ENCODE peak calls at places on chromosomes 13 and 19, in four cellular contexts. J is cardiac muscle cell, R is pancreas, B is OCI-LY7. X is an unnamed sample.

GRCh38 chr19:49097453-49098288 is 12.4 kb downstream of the SNRNP70 start:
- DNase-seq in J (peak; percentile 82), R (peak; percentile 82), B (peak; percentile 80), X (peak; percentile 72)

GRCh38 chr19:6458695-6459355 is 767 bp downstream of the SLC25A23 start:
- DNase-seq in J (no peak), R (no peak), B (peak; percentile 27), X (peak; percentile 41)

GRCh38 chr13:64377606-64378005 is 2852.5 kb downstream of the PCDH9 start:
- DNase-seq in J (no peak), R (no peak), B (no peak), X (no peak)

GRCh38 chr19:12695090-12695489 is 1.3 kb downstream of the FBXW9 start:
- DNase-seq in J (no peak), R (no peak), B (no peak), X (no peak)

GRCh38 chr13:24692541-24692940 is 12.3 kb downstream of the ATP12A start:
- DNase-seq in J (peak; percentile 82), R (no peak), B (no peak), X (no peak)

GRCh38 chr19:53094749-53095575 is 8.3 kb downstream of the ZNF160 start:
- DNase-seq in J (no peak), R (no peak), B (no peak), X (no peak)

GRCh38 chr13:78194904-78195639 is 276.4 kb upstream of the EDNRB start:
- DNase-seq in J (peak; percentile 0), R (no peak), B (no peak), X (no peak)

GRCh38 chr13:47481521-47481920 is 519.6 kb downstream of the SUCLA2 start:
- DNase-seq in J (no peak), R (no peak), B (no peak), X (no peak)

GRCh38 chr13:76707360-76707759 is 178.8 kb downstream of the KCTD12 start:
- DNase-seq in J (peak; percentile 54), R (no peak), B (no peak), X (no peak)

GRCh38 chr19:13002389-13002898 is 7.2 kb downstream of the NFIX start:
- DNase-seq in J (no peak), R (no peak), B (no peak), X (no peak)

GRCh38 chr13:111489301-111489700 is 168.9 kb downstream of the TEX29 start:
- DNase-seq in J (no peak), R (no peak), B (no peak), X (no peak)

GRCh38 chr13:51006067-51006800 is 96.6 kb downstream of the RNASEH2B start:
- DNase-seq in J (peak; percentile 9), R (no peak), B (no peak), X (no peak)

GRCh38 chr13:100588350-100589177 is at the start of gene GGACT:
- DNase-seq in J (peak; percentile 79), R (peak; percentile 90), B (peak; percentile 72), X (peak; percentile 64)

GRCh38 chr19:6097911-6098310 is 12.4 kb downstream of the RFX2 start:
- DNase-seq in J (no peak), R (no peak), B (no peak), X (no peak)

GRCh38 chr13:108082481-108082880 is 132.9 kb downstream of the LIG4 start:
- DNase-seq in J (no peak), R (no peak), B (no peak), X (no peak)

GRCh38 chr19:51098366-51099069 is 9.7 kb downstream of the CTU1 start:
- DNase-seq in J (peak; percentile 69), R (no peak), B (no peak), X (peak; percentile 56)

GRCh38 chr19:679418-680286 is 3.5 kb downstream of the FSTL3 start:
- DNase-seq in J (peak; percentile 89), R (peak; percentile 92), B (peak; percentile 54), X (peak; percentile 78)

GRCh38 chr19:14158276-14159023 is 22.1 kb upstream of the ASF1B start:
- DNase-seq in J (no peak), R (no peak), B (no peak), X (no peak)

GRCh38 chr13:43878897-43879322 is 630 bp downstream of the CCDC122 start:
- DNase-seq in J (peak; percentile 81), R (peak; percentile 83), B (peak; percentile 33), X (peak; percentile 57)

GRCh38 chr13:47287291-47287751 is 390.5 kb upstream of the HTR2A start:
- DNase-seq in J (no peak), R (no peak), B (no peak), X (no peak)

GRCh38 chr13:29849071-29849541 is 1.3 kb downstream of the UBL3 start:
- DNase-seq in J (peak; percentile 12), R (no peak), B (peak; percentile 44), X (no peak)

GRCh38 chr13:101499406-101499805 is 46.9 kb downstream of the ITGBL1 start:
- DNase-seq in J (no peak), R (no peak), B (no peak), X (no peak)

GRCh38 chr13:23871616-23872220 is 17.5 kb downstream of the MIPEP start:
- DNase-seq in J (peak; percentile 55), R (no peak), B (peak; percentile 34), X (no peak)

GRCh38 chr19:48397636-48398328 is 4.3 kb downstream of the GRIN2D start:
- DNase-seq in J (peak; percentile 20), R (no peak), B (no peak), X (no peak)

GRCh38 chr19:16025108-16026101 is 50.9 kb upstream of the TPM4 start:
- DNase-seq in J (peak; percentile 59), R (peak; percentile 50), B (peak; percentile 22), X (no peak)

GRCh38 chr13:22505489-22505888 is 675.3 kb upstream of the SGCG start:
- DNase-seq in J (peak; percentile 4), R (no peak), B (no peak), X (no peak)

GRCh38 chr19:45809643-45810159 is 5.4 kb downstream of the RSPH6A start:
- DNase-seq in J (peak; percentile 76), R (no peak), B (peak; percentile 54), X (no peak)

GRCh38 chr19:55261671-55262126 is 2.9 kb upstream of the PPP6R1 start:
- DNase-seq in J (no peak), R (no peak), B (no peak), X (no peak)

GRCh38 chr13:66348745-66349720 is 881.1 kb downstream of the PCDH9 start:
- DNase-seq in J (peak; percentile 37), R (no peak), B (no peak), X (no peak)

GRCh38 chr19:15280915-15281683 is 48.9 kb upstream of the EPHX3 start:
- DNase-seq in J (peak; percentile 91), R (peak; percentile 90), B (no peak), X (peak; percentile 79)

GRCh38 chr13:88726075-88726474 is 1054.9 kb downstream of the SLITRK5 start:
- DNase-seq in J (no peak), R (peak; percentile 36), B (no peak), X (no peak)

GRCh38 chr19:33780746-33781145 is 15.9 kb upstream of the KCTD15 start:
- DNase-seq in J (peak; percentile 10), R (peak; percentile 49), B (no peak), X (no peak)

GRCh38 chr13:113783482-113783881 is 24.5 kb downstream of the TMEM255B start:
- DNase-seq in J (no peak), R (peak; percentile 6), B (no peak), X (no peak)

GRCh38 chr13:98188544-98189166 is 11.6 kb upstream of the RNF113B start:
- DNase-seq in J (no peak), R (peak; percentile 66), B (no peak), X (no peak)

GRCh38 chr13:98192008-98192407 is 14.9 kb upstream of the RNF113B start:
- DNase-seq in J (no peak), R (no peak), B (no peak), X (no peak)

GRCh38 chr13:98189841-98190505 is 12.9 kb upstream of the RNF113B start:
- DNase-seq in J (peak; percentile 34), R (no peak), B (no peak), X (peak; percentile 35)

GRCh38 chr13:98187862-98188261 is 10.8 kb upstream of the RNF113B start:
- DNase-seq in J (no peak), R (no peak), B (no peak), X (no peak)

DNA sequence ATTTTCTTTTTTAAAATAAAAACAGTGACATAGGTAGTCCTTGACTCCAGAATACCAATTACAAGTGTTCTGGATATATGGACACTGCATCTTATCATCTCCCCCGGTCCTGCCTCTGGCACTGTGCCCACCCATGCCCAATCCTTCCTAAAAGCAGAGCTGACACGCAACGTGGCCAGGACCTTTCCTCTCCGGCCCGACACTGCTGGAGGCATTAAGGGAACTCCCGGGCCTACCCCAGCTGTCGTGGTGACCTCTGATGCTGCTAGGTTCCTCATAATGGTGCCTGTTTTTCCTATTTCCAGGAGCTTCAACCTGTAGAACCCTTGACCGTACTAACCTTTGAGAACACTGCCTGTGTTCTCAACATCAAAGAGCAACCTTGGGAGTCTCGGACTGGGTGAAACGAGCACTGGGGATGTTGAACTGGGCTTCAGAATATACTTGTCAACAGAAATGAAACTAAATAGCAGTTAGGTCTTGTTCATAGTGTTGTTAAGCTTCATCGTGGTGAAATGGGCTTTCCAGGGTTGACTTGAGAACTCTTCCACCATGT is 13.9 kb upstream of the RNF113B start:
- DNase-seq in J (no peak), R (peak; percentile 79), B (no peak), X (no peak)
- H3K4me1 ChIP-seq in J (peaks cover 21% of the 10 kb centered on the region), R (peaks cover 18% of the 10 kb centered on the region), B (no peaks in the 10 kb centered on the region), X (no peaks in the 10 kb centered on the region)

GRCh38 chr19:42283248-42284065 is 14.4 kb downstream of the CIC start:
- DNase-seq in J (peak; percentile 97), R (peak; percentile 98), B (peak; percentile 97), X (peak; percentile 97)
- H3K4me3 ChIP-seq in J (peak overlapping the region; percentile 44), R (peak overlapping the region; percentile 40), B (peak overlapping the region; percentile 69), X (peak overlapping the region; percentile 64)

GRCh38 chr19:40808021-40808325 is 9.0 kb downstream of the EGLN2 start:
- DNase-seq in J (no peak), R (no peak), B (no peak), X (no peak)
- H3K4me1 ChIP-seq in J (peaks cover 33% of the 10 kb centered on the region), R (peaks cover 26% of the 10 kb centered on the region), B (peaks cover 54% of the 10 kb centered on the region), X (peaks cover 41% of the 10 kb centered on the region)

GRCh38 chr19:7871530-7872305 is 2.5 kb downstream of the PRR36 start:
- DNase-seq in J (peak; percentile 98), R (peak; percentile 98), B (peak; percentile 84), X (peak; percentile 92)
- H3K4me3 ChIP-seq in J (peak overlapping the region; percentile 20), R (no peak overlapping the region), B (peak overlapping the region; percentile 4), X (peak overlapping the region; percentile 9)